ENCODE peak calls at places on chromosomes 3 and 15, in four cellular contexts. X is fibroblast of lung, L is endothelial cell of umbilical vein, N is IMR-90. J is an unnamed sample. For H3K36me3, the result is how much of the 10 kb centered on the place peaks cover.

GRCh38 chr3:127738192-127738840 is 65.6 kb downstream of the ABTB1 start:
- DNase-seq in L (no peak), N (peak), X (no peak), J (no peak)

GRCh38 chr15:43187544-43188155 is 2.4 kb downstream of the CCNDBP1 start:
- DNase-seq in N (peak), X (peak), L (peak), J (peak)

GRCh38 chr3:120795017-120795648 is 52.6 kb downstream of the GTF2E1 start:
- DNase-seq in L (peak), X (peak), N (peak), J (peak)

GRCh38 chr15:78979456-78980320 is 34.8 kb upstream of the CTSH start:
- DNase-seq in L (peak), X (peak), N (peak), J (peak)

GRCh38 chr15:85155360-85155759 is 173.7 kb downstream of the PDE8A start:
- DNase-seq in X (no peak), L (no peak), N (no peak), J (no peak)

GRCh38 chr15:87527416-87527815 is 729.1 kb downstream of the NTRK3 start:
- DNase-seq in X (no peak), L (no peak), N (no peak), J (no peak)

GRCh38 chr3:45544719-45545296 is 49.7 kb upstream of the LIMD1 start:
- DNase-seq in N (no peak), X (no peak), L (no peak), J (no peak)

GRCh38 chr3:133837487-133838295 is 32.1 kb downstream of the SRPRB start:
- DNase-seq in N (no peak), L (no peak), X (no peak), J (no peak)

GRCh38 chr3:134352031-134352671 is 22.1 kb downstream of the AMOTL2 start:
- DNase-seq in N (no peak), X (no peak), L (no peak), J (peak)

GRCh38 chr3:197428117-197428761 is 127.5 kb downstream of the BDH1 start:
- DNase-seq in X (peak), L (peak), N (peak), J (peak)

GRCh38 chr15:56351362-56351761 is 13.9 kb upstream of the TEX9 start:
- DNase-seq in N (no peak), L (no peak), X (no peak), J (no peak)

GRCh38 chr3:149459491-149460057 is 14.9 kb upstream of the TM4SF4 start:
- DNase-seq in X (no peak), N (no peak), L (no peak), J (no peak)

GRCh38 chr3:177855021-177855420 is 657.7 kb upstream of the TBL1XR1 start:
- DNase-seq in L (no peak), N (no peak), X (no peak), J (no peak)

GRCh38 chr3:24929521-24929920 is 434.9 kb upstream of the THRB start:
- DNase-seq in L (no peak), X (no peak), N (no peak), J (peak)

GRCh38 chr3:36525115-36525711 is 144.9 kb downstream of the STAC start:
- DNase-seq in N (peak), L (no peak), X (no peak), J (peak)

GRCh38 chr3:64411101-64411500 is 185.8 kb upstream of the PRICKLE2 start:
- DNase-seq in N (no peak), L (no peak), X (no peak), J (no peak)

GRCh38 chr3:61830111-61830400 is 268.7 kb downstream of the PTPRG start:
- DNase-seq in X (peak), L (no peak), N (peak), J (no peak)

GRCh38 chr15:60004019-60004845 is at the start of gene FOXB1:
- DNase-seq in X (no peak), L (no peak), N (no peak), J (no peak)

GRCh38 chr15:70788114-70789049 is 25.0 kb upstream of the UACA start:
- DNase-seq in X (peak), L (no peak), N (peak), J (peak)

GRCh38 chr3:101963902-101964362 is 114.6 kb downstream of the NFKBIZ start:
- DNase-seq in N (peak), L (peak), X (peak), J (peak)

GRCh38 chr15:89334510-89335288 is at the start of gene POLG:
- DNase-seq in L (peak), X (peak), N (peak), J (peak)

GRCh38 chr3:126983653-126984390 is 907 bp downstream of the PLXNA1 start:
- DNase-seq in L (no peak), N (no peak), X (peak), J (peak)

GRCh38 chr3:183123891-183124290 is 24.6 kb upstream of the MCCC1 start:
- DNase-seq in L (peak), X (peak), N (peak), J (no peak)

GRCh38 chr3:170961616-170962400 is 53.4 kb upstream of the EIF5A2 start:
- DNase-seq in N (peak), L (peak), X (peak), J (peak)

GRCh38 chr3:169813757-169814517 is 1.2 kb upstream of the LRRC34 start:
- DNase-seq in X (no peak), N (no peak), L (peak), J (no peak)

GRCh38 chr3:45917146-45917885 is 25.9 kb upstream of the CXCR6 start:
- DNase-seq in L (no peak), X (no peak), N (no peak), J (no peak)

GRCh38 chr3:46065294-46065705 is 38.0 kb upstream of the XCR1 start:
- DNase-seq in X (no peak), N (peak), L (no peak), J (no peak)

GRCh38 chr15:43150171-43150929 is 17.0 kb downstream of the TMEM62 start:
- DNase-seq in X (peak), N (peak), L (peak), J (peak)

GRCh38 chr3:115212615-115213014 is 65.5 kb upstream of the ZBTB20 start:
- DNase-seq in X (no peak), L (no peak), N (no peak), J (no peak)

GRCh38 chr3:184341925-184342324 is 4.5 kb downstream of the FAM131A start:
- DNase-seq in X (no peak), L (no peak), N (no peak), J (no peak)

GRCh38 chr3:102526865-102527264 is 92.0 kb downstream of the ZPLD1 start:
- DNase-seq in X (no peak), N (no peak), L (no peak), J (no peak)

GRCh38 chr3:30658328-30659052 is 52.1 kb downstream of the TGFBR2 start:
- DNase-seq in L (peak), X (peak), N (peak), J (peak)

GRCh38 chr3:30660128-30660525 is 53.7 kb downstream of the TGFBR2 start:
- DNase-seq in L (no peak), N (no peak), X (no peak), J (no peak)

GRCh38 chr3:30657914-30658313 is 51.5 kb downstream of the TGFBR2 start:
- DNase-seq in L (no peak), X (peak), N (peak), J (no peak)

GRCh38 chr3:30660656-30661055 is 54.3 kb downstream of the TGFBR2 start:
- DNase-seq in N (no peak), X (no peak), L (no peak), J (no peak)

DNA sequence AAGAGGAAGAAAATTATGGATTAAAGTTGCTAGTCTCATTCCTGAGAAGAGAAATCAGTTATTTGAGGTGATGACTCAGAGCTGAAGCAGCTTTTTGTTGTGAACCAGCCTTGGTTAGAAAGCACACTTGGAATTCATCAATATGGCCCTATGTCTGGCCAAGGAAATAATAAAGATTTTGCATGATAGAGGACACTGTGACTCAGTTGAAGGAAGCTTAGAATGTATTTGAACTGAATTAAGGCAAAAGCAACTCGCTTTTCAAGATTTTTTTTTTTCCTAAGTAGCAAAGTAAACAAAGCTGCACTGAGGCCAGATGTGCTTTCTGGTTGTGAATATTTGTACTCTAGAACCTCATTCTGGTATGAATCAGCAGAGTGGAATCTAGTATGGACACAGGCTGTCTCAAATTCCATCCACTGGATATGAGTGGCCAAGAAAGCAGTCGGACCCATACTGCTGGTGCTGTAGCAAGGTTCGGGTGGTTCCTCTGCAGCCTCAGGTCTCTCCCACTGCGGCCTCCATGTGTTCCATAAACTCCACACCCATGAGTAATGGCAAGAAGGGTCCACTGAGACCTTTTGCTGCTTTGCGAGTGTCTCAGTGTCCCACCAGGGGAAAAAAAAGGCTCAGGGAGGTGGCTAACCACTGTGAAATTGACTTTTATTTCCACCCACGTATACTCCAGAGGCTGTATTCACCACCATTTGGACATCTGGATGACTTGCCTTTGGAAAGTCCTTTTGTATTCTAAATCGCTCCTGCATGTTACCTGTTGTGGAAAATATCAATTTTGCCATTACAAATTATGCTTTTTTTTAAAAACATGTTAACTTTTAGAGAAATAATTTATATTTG is 53.1 kb downstream of the TGFBR2 start:
- DNase-seq in L (peak), X (peak), N (peak), J (peak)
- H3K36me3 ChIP-seq in L (under half), X (under half), N (under half), J (half or more)

DNA sequence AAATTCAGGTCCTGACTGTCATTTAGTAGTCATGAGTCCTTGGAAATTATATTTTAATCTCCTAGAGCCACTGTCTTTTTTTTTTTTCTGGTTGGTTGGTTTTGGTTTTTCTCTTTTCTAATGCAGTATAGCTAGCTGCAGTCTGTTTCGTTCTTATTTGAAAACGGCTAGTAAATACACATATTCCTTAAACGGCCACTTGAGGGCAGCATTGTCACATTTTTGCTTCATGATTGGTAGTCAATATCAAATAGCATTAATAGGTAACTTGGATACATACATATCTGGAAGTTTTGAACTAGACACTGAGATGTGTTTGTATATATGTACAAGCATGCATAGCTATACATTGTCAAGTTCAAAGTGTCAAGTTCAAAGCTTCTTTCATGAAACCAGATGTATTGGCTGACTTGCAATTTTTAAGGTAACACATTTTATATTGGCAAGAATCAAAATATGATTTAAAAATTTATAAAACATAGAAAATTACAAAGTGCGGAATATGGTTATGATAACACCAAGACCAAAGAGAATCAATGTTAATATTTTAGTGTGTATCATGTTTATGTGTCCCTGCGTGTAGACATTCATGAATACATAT is 22.5 kb downstream of the GABRA5 start:
- DNase-seq in X (peak), L (peak), N (peak), J (peak)
- H3K4me3 ChIP-seq in X (no peak), L (no peak), N (no peak), J (no peak)

DNA sequence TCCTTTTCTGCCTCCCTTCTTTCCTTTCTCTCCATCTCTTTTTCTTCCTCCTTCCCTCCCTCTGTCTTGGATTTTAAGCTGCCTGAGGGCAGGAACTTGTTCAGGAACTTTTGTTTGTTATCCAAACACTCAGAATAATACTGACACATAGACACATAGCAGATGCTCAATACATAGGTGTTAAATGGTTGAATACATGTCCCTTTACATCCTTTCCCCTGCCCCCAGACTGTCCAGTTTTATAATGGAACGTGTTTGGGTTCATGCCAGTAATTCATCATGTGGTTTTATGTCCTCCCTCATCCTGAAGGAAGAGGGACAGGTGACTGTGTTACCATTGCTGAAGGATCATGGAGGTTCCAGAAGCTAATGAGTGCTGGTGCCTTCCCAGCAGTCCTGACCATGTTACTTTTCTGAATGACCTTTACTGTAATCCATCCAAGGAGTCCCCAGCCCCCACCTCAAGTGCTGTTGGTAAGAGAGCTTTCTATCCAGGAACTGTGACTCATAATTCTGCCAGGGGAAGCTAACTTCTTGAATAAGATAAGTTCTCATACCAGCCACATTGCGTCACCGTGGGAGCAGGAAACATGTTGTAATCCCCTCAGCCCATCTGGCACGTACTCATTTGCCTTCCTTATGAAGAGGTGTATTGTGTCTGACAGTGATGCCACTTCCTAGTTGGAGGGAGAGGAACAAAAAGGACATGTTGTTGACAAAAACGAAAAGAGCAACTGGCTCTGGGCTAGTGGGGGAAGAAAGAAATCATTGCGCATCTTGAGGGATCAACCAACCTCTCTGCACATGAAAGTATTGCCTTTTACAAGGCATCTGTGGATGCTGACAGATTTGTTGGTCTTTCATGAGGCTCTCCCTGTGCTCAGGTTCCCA is 52.4 kb downstream of the IL1RAP start:
- DNase-seq in L (peak), X (peak), N (peak), J (peak)
- H3K9ac ChIP-seq in L (peak), X (no peak), N (no peak), J (no peak)

DNA sequence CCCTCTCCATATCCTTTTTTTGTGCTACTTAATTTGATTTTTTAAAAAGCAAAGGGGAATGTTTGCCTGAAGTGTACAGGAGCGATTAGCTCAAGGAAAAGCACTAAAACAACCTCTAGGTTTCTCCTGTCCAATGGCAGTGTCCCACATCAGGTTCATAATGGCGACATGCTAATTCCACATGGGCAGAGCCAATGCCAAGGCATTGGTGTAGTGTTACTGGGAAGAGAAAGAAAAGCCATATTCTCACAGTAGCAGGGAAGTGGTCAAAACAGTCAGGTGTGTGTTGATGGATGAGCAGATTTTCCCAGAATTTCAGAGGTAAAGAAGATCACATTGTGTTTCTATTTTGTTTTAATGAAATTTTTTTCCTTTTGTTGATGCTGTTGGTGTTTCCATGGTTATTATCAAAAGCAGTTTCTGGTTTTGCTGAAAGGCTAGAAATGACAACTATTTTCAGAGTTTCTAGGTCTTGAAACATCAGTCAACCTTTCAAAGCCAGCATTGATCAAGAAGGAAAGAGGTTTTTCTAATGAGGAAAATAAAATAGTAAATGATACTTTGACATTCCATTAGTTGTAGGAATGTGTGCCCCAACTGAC is 65.2 kb downstream of the FNDC3B start:
- DNase-seq in L (peak), X (no peak), N (no peak), J (no peak)
- H3K36me3 ChIP-seq in L (under half), X (under half), N (under half), J (under half)

GRCh38 chr3:48938689-48939088 is 20.0 kb downstream of the ARIH2 start:
- DNase-seq in N (no peak), X (no peak), L (no peak), J (no peak)

GRCh38 chr3:48931944-48932580 is 13.4 kb downstream of the ARIH2 start:
- DNase-seq in X (no peak), L (no peak), N (no peak), J (no peak)

GRCh38 chr3:48934333-48934991 is 15.8 kb downstream of the ARIH2 start:
- DNase-seq in N (no peak), L (no peak), X (no peak), J (no peak)

GRCh38 chr3:48938156-48938555 is 19.5 kb downstream of the ARIH2 start:
- DNase-seq in N (peak), X (no peak), L (no peak), J (peak)

DNA sequence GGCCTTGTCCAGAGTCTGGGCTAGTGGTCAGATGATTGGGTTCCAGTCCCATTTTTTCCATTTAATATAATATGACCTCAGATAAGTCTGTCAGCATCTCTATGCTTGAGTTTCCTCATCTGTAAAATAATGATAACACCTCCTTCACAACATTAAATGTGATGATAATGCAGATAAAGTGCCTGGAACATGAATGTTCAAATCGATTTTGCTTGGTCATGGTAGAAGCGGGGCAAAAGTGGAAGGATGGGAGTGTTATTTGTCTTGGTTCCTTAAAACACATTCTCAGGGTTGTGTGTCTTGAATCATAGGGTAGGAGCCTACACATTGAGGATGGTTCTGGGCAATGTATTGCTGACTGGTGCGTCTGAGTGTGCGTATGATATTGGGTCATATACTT is 16.9 kb downstream of the ARIH2 start:
- DNase-seq in N (no peak), X (no peak), L (no peak), J (no peak)
- H3K4me3 ChIP-seq in N (no peak), X (no peak), L (no peak), J (no peak)

DNA sequence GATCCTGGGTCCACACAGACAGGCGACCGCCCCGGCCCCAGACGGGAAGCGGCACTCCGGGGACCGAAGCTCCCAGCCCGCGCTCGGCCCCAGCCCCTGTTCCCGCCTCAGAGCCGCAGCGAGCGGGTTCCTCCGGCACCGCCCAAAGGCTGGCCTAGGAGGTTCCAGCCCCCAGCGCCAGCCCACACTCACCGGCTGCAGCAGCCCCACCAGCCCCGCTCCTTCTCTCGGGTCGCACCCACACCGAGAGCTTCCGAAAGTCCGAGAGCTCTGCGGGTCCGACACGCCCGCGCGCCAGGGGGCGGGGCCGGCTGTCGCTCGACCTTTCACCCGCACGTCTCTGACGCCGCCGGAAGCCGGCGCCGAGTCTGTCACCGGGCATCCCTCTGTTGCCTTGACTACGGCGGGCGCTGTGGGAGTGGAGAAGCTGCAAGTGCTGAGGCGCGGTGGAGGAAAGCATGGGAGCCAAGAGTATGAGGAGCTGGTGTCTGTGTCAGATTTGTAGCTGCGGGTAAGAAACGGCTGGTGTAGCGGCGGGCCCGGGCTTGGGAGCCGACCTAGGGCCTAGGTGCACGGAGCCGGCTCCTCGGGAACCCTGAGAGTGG is at the start of the genes EFL1 and SAXO2:
- DNase-seq in X (peak), L (peak), N (peak), J (peak)
- H3K9ac ChIP-seq in X (peak), L (peak), N (peak), J (peak)

DNA sequence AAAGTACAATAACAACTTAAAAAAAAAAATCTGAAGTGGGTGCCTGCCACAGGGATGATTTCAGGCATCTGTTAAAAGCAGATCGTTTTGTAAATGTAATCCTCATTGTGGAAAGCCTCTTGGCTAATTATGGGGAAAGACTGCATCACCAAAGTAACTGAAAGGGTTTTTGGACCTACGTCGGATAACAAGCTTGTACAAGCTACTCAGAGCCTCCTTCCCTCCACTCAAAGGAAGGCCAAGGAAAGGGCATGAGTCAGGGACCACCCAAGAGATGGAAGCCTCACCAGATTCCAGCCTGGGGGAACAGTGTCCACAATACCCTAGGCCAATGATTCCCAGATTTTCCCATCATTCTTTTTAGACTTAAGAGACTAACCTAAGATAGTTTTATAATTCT is 84.3 kb downstream of the ATP1B3 start:
- DNase-seq in N (peak), L (no peak), X (peak), J (peak)
- H3K36me3 ChIP-seq in N (under half), L (under half), X (under half), J (under half)

J was measured in adipocyte.